ENCODE peak calls at places on chromosomes 16 and 17, in four cellular contexts. J is CD8-positive, alpha-beta T cell; Z is BJ; I is bronchial epithelial cell. B is an unnamed sample.

GRCh38 chr17:41891135-41892065 is 26.2 kb upstream of the KLHL11 start:
- DNase-seq in J (no peak), Z (no peak), I (no peak), B (no peak)

GRCh38 chr16:2827481-2827790 is 2.7 kb upstream of the ZG16B start:
- DNase-seq in J (no peak), I (no peak), Z (no peak), B (no peak)

GRCh38 chr16:89738072-89738377 is 16.7 kb downstream of the ZNF276 start:
- DNase-seq in Z (no peak), J (no peak), I (no peak), B (no peak)

GRCh38 chr16:59859606-59860402 is 1125.7 kb upstream of the GOT2 start:
- DNase-seq in I (no peak), J (no peak), Z (peak), B (no peak)

GRCh38 chr17:71922439-71922838 is 198.4 kb upstream of the SOX9 start:
- DNase-seq in Z (peak), I (peak), J (no peak), B (no peak)

GRCh38 chr16:84753412-84754325 is 53.9 kb downstream of the USP10 start:
- DNase-seq in J (no peak), Z (no peak), I (no peak), B (no peak)

GRCh38 chr17:15119928-15120327 is 145.2 kb downstream of the PMP22 start:
- DNase-seq in J (no peak), I (no peak), Z (no peak), B (no peak)

GRCh38 chr17:33342025-33342424 is 48.9 kb upstream of the ASIC2 start:
- DNase-seq in J (no peak), Z (no peak), I (no peak), B (no peak)

GRCh38 chr16:73000907-73001521 is 46.9 kb downstream of the ZFHX3 start:
- DNase-seq in Z (no peak), I (no peak), J (no peak), B (no peak)

GRCh38 chr16:9134739-9135138 is 43.3 kb downstream of the HAPSTR1 start:
- DNase-seq in I (no peak), J (peak), Z (no peak), B (no peak)

GRCh38 chr16:2595376-2596200 is 57.8 kb downstream of the PDPK1 start:
- DNase-seq in J (no peak), Z (no peak), I (no peak), B (no peak)

GRCh38 chr17:66949501-66949900 is 15.0 kb upstream of the CACNG4 start:
- DNase-seq in I (peak), J (no peak), Z (no peak), B (no peak)

GRCh38 chr16:7420843-7421242 is 88.2 kb downstream of the RBFOX1 start:
- DNase-seq in Z (no peak), I (no peak), J (no peak), B (no peak)

GRCh38 chr17:1298616-1299015 is 19.2 kb downstream of the TRARG1 start:
- DNase-seq in I (no peak), Z (no peak), J (no peak), B (no peak)

DNA sequence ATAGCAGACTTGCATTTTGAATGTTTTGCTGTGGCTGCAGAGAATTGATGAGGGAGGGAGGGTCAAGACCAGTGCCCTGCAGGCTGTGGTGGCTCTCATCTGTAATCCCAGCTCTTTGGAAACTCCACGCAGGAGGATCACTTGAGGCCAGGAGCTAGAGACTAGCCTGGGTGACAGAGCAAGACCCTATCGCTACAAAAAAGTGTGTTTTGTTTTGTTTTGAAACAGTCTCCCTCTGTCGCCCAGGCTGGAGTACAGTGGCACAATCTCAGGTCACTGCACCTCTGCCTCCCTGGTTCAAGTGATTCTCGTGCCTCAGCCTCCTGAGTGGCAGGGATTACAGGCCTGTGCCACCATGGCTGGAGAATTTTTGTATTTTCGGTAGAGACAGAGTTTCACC is 1.9 kb upstream of the UBE2G1 start:
- DNase-seq in J (no peak), I (no peak), Z (no peak), B (no peak)
- TF ChIP-seq CTCF in J (no peak), I (no peak), Z (no peak), B (no peak)

GRCh38 chr16:71460246-71460645 is 1.8 kb downstream of the ZNF23 start:
- DNase-seq in J (no peak), I (peak), Z (peak), B (peak)
- H3K4me3 ChIP-seq in J (no peak), I (no peak), Z (no peak), B (peak)

GRCh38 chr17:29753845-29754439 is 131.2 kb upstream of the CORO6 start:
- DNase-seq in Z (no peak), J (no peak), I (no peak), B (no peak)

GRCh38 chr17:29747660-29748059 is 124.9 kb upstream of the CORO6 start:
- DNase-seq in Z (no peak), J (no peak), I (no peak), B (no peak)

GRCh38 chr17:29746669-29747068 is 124.0 kb upstream of the CORO6 start:
- DNase-seq in J (no peak), Z (no peak), I (no peak), B (no peak)

GRCh38 chr17:29748400-29748799 is 125.7 kb upstream of the CORO6 start:
- DNase-seq in Z (no peak), I (no peak), J (no peak), B (no peak)

DNA sequence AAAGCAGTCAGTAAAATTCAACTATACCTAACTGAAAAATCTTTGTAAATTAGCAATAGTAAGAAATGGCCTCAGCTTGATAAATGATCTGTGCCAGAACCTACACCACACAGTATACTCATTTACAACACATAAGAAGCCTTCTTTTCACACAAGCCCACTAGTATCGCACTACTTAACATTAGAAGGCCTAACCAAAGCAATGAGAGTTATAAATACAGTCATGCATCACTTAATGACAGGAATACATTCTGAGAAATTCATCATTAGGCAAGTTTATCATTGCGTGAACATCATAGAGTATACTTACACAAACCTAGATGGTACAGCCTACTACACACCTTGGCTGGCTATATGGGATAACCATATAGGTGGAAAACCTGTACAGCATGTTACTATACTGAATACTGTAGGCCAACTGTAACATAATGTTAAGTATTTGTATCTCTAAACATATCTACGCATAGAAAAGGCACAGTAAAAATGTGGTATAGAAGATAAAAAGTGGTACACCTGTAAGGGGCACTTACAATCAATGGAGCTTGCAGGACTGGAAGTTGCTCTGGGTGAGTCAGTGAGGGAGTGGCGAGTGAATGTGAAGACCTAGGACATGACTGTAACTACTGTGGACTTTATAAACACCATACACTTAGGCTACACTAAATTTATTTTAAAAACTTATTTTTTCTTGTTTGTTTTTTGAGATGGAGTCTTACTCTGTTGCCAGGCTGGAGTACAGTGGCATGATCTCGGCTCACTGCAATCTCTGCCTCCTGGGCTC is 126.5 kb upstream of the CORO6 start:
- DNase-seq in J (no peak), Z (no peak), I (peak), B (no peak)
- TF ChIP-seq CTCF in J (no peak), Z (no peak), I (no peak), B (no peak)

GRCh38 chr17:43129671-43130010 is 4.5 kb upstream of the BRCA1 start:
- DNase-seq in J (no peak), I (peak), Z (no peak), B (no peak)
- H3K4me3 ChIP-seq in J (no peak), I (peak), Z (no peak), B (no peak)

GRCh38 chr16:75054556-75054947 is 55.7 kb downstream of the ZNRF1 start:
- DNase-seq in J (no peak), I (no peak), Z (no peak), B (no peak)

GRCh38 chr16:75048546-75048945 is 49.7 kb downstream of the ZNRF1 start:
- DNase-seq in Z (no peak), J (no peak), I (no peak), B (no peak)

GRCh38 chr16:75053791-75054555 is 55.1 kb downstream of the ZNRF1 start:
- DNase-seq in I (no peak), Z (no peak), J (no peak), B (no peak)

GRCh38 chr16:75048051-75048450 is 49.2 kb downstream of the ZNRF1 start:
- DNase-seq in I (peak), Z (no peak), J (no peak), B (no peak)

GRCh38 chr16:75052481-75053211 is 53.8 kb downstream of the ZNRF1 start:
- DNase-seq in Z (no peak), I (no peak), J (no peak), B (no peak)
- TF ChIP-seq CTCF in Z (no peak), I (no peak), J (no peak), B (no peak)

GRCh38 chr16:49918257-49918656 is 62.3 kb upstream of the ZNF423 start:
- DNase-seq in I (no peak), J (no peak), Z (no peak), B (no peak)
- H3K4me3 ChIP-seq in I (no peak), J (no peak), Z (no peak), B (no peak)

DNA sequence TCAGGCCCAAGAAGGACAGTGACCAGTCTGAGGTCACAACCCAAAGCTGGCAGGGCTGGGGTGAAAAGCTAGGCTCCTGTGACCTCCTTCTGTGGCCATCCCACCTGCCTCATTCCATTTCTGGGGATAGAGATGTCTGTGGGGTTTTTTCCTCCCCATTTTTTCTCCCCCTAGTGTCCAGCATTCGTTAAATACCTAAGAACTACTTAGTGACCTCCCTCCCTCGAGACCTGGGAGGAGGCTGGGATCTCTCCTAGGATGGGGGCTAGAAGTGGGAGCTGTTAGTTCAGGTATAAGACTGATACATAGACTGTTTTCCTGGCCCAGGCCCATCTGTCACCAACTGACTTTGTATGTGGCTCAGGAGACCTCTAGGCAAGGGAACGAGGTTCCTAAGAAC is 20.5 kb upstream of the STAC2 start:
- DNase-seq in Z (no peak), J (no peak), I (no peak), B (no peak)
- TF ChIP-seq CTCF in Z (peak), J (no peak), I (peak), B (peak)

GRCh38 chr17:65103896-65104295 is 33.3 kb upstream of the RGS9 start:
- DNase-seq in J (no peak), I (peak), Z (no peak), B (no peak)
- H3K4me3 ChIP-seq in J (no peak), I (no peak), Z (no peak), B (no peak)

DNA sequence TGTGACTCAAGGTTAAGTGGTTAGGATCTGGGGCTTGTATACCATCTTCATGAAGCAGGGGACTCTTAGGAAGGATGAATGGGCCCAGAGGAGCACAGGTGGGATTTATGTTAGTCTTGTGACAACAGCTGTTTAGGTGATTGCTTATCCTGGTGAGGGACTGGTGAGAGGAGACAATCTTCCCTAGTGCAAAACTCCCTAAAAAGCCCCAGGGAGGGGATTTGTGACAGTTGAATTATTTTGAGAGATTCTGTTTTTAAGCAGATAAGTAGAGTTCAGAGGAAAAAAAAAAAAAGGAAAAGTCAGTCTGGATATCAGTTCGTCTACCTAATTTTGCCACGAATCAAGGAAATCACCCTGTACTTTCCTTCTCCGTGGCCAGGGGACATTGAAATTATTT is 35.1 kb upstream of the SEC14L1 start:
- DNase-seq in J (no peak), I (no peak), Z (no peak), B (no peak)
- TF ChIP-seq CTCF in J (no peak), I (no peak), Z (no peak), B (no peak)